ENCODE peak calls at places on chromosomes 12 and 14, in five cellular contexts. Z, Y, H, W and J are unnamed samples. For H3K4me1 and H3K27me3, the result is how much of the 10 kb centered on the place peaks cover.

GRCh38 chr14:30252151-30252550 is 306.8 kb upstream of the G2E3 start:
- DNase-seq in Z (no peak), Y (no peak), H (no peak), W (no peak), J (no peak)

GRCh38 chr14:51719970-51720369 is 68.3 kb downstream of the FRMD6 start:
- DNase-seq in Z (no peak), Y (no peak), H (no peak), W (no peak), J (no peak)

GRCh38 chr14:91067186-91067585 is 6.7 kb upstream of the RPS6KA5 start:
- DNase-seq in Z (no peak), Y (no peak), H (no peak), W (no peak), J (no peak)

GRCh38 chr12:3520168-3520567 is 29.2 kb downstream of the PRMT8 start:
- DNase-seq in Z (no peak), Y (no peak), H (no peak), W (no peak), J (no peak)

GRCh38 chr12:122946690-122947271 is 19.5 kb downstream of the ABCB9 start:
- DNase-seq in Z (peak), Y (peak), H (peak), W (peak), J (peak)

GRCh38 chr12:120055639-120056038 is 60.9 kb downstream of the RAB35 start:
- DNase-seq in Z (no peak), Y (no peak), H (no peak), W (no peak), J (no peak)

GRCh38 chr12:91640021-91640420 is 457.4 kb upstream of the DCN start:
- DNase-seq in Z (no peak), Y (no peak), H (no peak), W (no peak), J (no peak)

GRCh38 chr12:46524778-46525177 is 152.2 kb upstream of the SLC38A2 start:
- DNase-seq in Z (no peak), Y (no peak), H (peak), W (no peak), J (no peak)

GRCh38 chr14:105410642-105411016 is 9.0 kb upstream of the MTA1 start:
- DNase-seq in Z (no peak), Y (no peak), H (no peak), W (no peak), J (no peak)

GRCh38 chr14:105411985-105412767 is 7.5 kb upstream of the MTA1 start:
- DNase-seq in Z (no peak), Y (no peak), H (no peak), W (no peak), J (no peak)

GRCh38 chr14:105412768-105413541 is 6.7 kb upstream of the MTA1 start:
- DNase-seq in Z (no peak), Y (no peak), H (no peak), W (no peak), J (no peak)

GRCh38 chr14:105409379-105409778 is 10.2 kb upstream of the MTA1 start:
- DNase-seq in Z (no peak), Y (no peak), H (no peak), W (no peak), J (no peak)

GRCh38 chr14:105411017-105411941 is 8.3 kb upstream of the MTA1 start:
- DNase-seq in Z (peak), Y (no peak), H (peak), W (no peak), J (no peak)
- H3K4me1 ChIP-seq in Z (under half), Y (under half), H (under half), W (under half), J (under half)

DNA sequence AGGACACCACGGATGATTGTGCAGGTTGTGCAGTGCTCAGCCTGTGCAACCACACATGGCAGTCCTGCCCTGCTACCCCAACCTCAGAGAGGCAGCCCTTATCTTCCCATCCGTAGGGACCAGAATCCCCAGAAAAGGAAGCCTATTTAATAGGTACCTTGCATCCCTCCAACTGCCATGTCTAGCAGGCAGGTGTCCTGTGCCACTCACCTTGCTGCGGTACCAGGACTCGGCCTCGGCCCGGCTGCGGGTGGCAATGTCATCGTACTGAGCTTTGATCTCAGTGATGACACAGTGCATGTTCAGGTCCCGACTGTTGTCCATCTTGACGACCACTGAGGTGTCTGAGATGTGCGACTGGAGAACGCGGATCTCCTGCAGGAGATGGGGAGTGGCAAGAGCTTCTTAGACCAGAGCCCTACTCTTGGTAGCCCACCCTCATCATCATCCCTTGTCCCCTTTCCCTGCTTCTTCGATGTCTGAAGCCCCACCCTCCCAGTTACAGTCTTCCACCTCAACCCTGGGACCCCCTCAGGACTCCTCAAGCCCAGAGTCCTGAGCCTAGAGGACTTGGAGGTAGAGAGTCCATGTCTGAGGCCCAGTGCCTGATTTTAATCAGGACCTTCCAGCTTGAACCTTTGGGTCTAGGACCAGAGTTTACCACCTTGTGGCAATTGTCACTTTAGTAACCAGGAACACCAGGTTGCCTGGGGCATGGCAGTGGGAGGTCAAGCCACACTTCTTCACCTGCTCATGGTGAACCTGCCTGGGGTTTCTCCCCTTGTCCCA is 20.5 kb downstream of the KRT7 start:
- DNase-seq in Z (no peak), Y (no peak), H (no peak), W (no peak), J (no peak)
- H3K27me3 ChIP-seq in Z (under half), Y (under half), H (under half), W (under half), J (under half)

GRCh38 chr14:103362780-103363179 is 22.4 kb upstream of the MARK3 start:
- DNase-seq in Z (no peak), Y (no peak), H (no peak), W (no peak), J (no peak)
- H3K4me1 ChIP-seq in Z (under half), Y (under half), H (under half), W (under half), J (under half)

GRCh38 chr12:57611810-57612710 is 825 bp downstream of the ARHGEF25 start:
- DNase-seq in Z (no peak), Y (no peak), H (no peak), W (no peak), J (no peak)
- H3K27me3 ChIP-seq in Z (under half), Y (under half), H (half or more), W (under half), J (under half)

GRCh38 chr14:61611880-61612630 is 83.3 kb upstream of the HIF1A start:
- DNase-seq in Z (no peak), Y (no peak), H (no peak), W (no peak), J (no peak)
- H3K4me1 ChIP-seq in Z (under half), Y (under half), H (half or more), W (under half), J (under half)

GRCh38 chr12:54017845-54018607 is 9.2 kb downstream of the HOXC8 start:
- DNase-seq in Z (peak), Y (peak), H (peak), W (peak), J (peak)
- H3K27me3 ChIP-seq in Z (under half), Y (half or more), H (half or more), W (under half), J (under half)

GRCh38 chr14:93959239-93960107 is 16.9 kb downstream of the ASB2 start:
- DNase-seq in Z (peak), Y (peak), H (peak), W (peak), J (peak)
- H3K4me1 ChIP-seq in Z (under half), Y (half or more), H (under half), W (half or more), J (under half)

DNA sequence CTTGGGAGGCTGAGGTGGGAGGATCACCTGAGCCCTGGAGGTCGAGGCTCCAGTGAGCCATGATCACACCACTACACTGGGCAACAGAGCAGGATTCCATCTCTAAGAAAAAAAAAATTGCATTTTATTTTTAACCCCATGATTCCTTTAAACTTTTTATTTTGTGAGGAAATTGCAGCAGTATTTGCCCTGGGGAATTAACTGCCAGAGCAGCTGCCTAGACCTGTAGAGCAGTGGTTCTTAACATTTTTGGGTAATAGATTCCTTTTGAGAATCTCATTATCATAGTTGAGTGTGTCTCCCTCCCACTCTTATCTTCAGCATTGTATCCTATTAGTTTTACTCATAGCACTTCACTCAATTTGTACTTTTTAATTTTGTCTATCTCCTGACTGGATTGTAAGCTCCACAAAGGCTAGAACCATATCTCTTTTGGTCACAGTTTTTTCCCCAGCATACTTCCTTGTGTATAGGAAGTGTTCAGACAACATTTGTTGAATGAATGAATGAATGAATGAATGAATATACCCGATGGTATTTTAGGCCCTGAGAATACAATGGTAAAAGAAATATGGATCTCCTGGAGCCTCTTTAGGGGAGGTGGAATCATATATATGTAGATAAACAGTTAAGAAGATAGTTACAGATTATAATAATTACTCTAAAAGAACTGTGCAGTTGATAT is 40.6 kb downstream of the BRMS1L start:
- DNase-seq in Z (no peak), Y (no peak), H (no peak), W (no peak), J (no peak)
- H3K27me3 ChIP-seq in Z (under half), Y (under half), H (under half), W (under half), J (under half)

GRCh38 chr12:6943719-6944380 is at the start of the genes C12orf57 and RNU7-1:
- DNase-seq in Z (peak), Y (peak), H (peak), W (peak), J (peak)
- H3K4me1 ChIP-seq in Z (under half), Y (half or more), H (under half), W (under half), J (under half)

DNA sequence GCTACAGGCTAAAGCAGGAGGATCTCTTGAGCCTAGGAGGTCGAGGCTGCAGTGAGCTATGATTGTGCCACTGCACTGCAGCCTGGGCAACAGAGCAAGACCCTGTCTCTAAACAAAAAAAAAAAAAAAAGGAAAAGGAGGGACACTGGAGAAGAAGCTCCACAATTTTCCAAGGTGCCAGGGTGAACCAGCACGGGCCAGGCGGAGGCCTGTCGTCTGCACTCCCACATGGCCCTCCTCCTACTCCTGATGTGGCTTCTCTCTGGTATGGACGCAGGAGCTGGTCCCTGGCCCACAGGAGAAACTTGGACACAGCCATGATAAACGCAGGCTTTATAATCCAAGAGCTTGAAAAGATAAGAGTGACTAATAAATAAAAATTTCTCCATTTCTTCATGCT is 341.2 kb downstream of the CACNA1C start:
- DNase-seq in Z (no peak), Y (no peak), H (no peak), W (no peak), J (no peak)
- H3K27me3 ChIP-seq in Z (under half), Y (under half), H (under half), W (under half), J (under half)